ENCODE peak calls at places on chromosomes 5 and 9, in four cellular contexts. One of them, this sample, is unnamed.

GRCh38 chr9:136189394-136190236 is 15.3 kb downstream of the LHX3 start:
- DNase-seq in GM12878: no peak
- DNase-seq in IMR-90: no peak
- DNase-seq in K562: no peak
- DNase-seq in this sample: no peak

GRCh38 chr9:14423816-14424261 is 109.9 kb upstream of the NFIB start:
- DNase-seq in GM12878: no peak
- DNase-seq in IMR-90: peak
- DNase-seq in K562: no peak
- DNase-seq in this sample: peak

GRCh38 chr5:116564322-116564721 is 10.3 kb downstream of the SEMA6A start:
- DNase-seq in GM12878: no peak
- DNase-seq in IMR-90: no peak
- DNase-seq in K562: no peak
- DNase-seq in this sample: no peak

GRCh38 chr9:76603448-76603895 is 144.5 kb downstream of the GCNT1 start:
- DNase-seq in GM12878: no peak
- DNase-seq in IMR-90: peak
- DNase-seq in K562: no peak
- DNase-seq in this sample: no peak

GRCh38 chr5:142499591-142500384 is 175.0 kb upstream of the SPRY4 start:
- DNase-seq in GM12878: no peak
- DNase-seq in IMR-90: no peak
- DNase-seq in K562: no peak
- DNase-seq in this sample: no peak

GRCh38 chr9:103661663-103662062 is 432.4 kb upstream of the SMC2 start:
- DNase-seq in GM12878: no peak
- DNase-seq in IMR-90: no peak
- DNase-seq in K562: no peak
- DNase-seq in this sample: no peak

GRCh38 chr9:134055981-134056461 is 11.8 kb downstream of the BRD3 start:
- DNase-seq in GM12878: no peak
- DNase-seq in IMR-90: peak
- DNase-seq in K562: no peak
- DNase-seq in this sample: no peak

GRCh38 chr5:7813007-7813406 is 37.9 kb downstream of the CFAP90 start:
- DNase-seq in GM12878: no peak
- DNase-seq in IMR-90: no peak
- DNase-seq in K562: no peak
- DNase-seq in this sample: no peak

GRCh38 chr5:93035194-93035593 is 545.8 kb downstream of the NR2F1-AS1 start:
- DNase-seq in GM12878: no peak
- DNase-seq in IMR-90: no peak
- DNase-seq in K562: no peak
- DNase-seq in this sample: peak

GRCh38 chr5:1734271-1734907 is 65.2 kb downstream of the MRPL36 start:
- DNase-seq in GM12878: no peak
- DNase-seq in IMR-90: no peak
- DNase-seq in K562: no peak
- DNase-seq in this sample: no peak

GRCh38 chr5:177085985-177086917 is at the start of gene FGFR4:
- DNase-seq in GM12878: peak
- DNase-seq in IMR-90: peak
- DNase-seq in K562: peak
- DNase-seq in this sample: no peak

GRCh38 chr9:75455444-75455921 is 367.2 kb downstream of the OSTF1 start:
- DNase-seq in GM12878: peak
- DNase-seq in IMR-90: peak
- DNase-seq in K562: no peak
- DNase-seq in this sample: no peak

GRCh38 chr5:84724683-84725082 is 340.0 kb upstream of the EDIL3 start:
- DNase-seq in GM12878: no peak
- DNase-seq in IMR-90: peak
- DNase-seq in K562: no peak
- DNase-seq in this sample: peak

GRCh38 chr5:92674322-92674721 is 906.7 kb downstream of the NR2F1-AS1 start:
- DNase-seq in GM12878: no peak
- DNase-seq in IMR-90: no peak
- DNase-seq in K562: no peak
- DNase-seq in this sample: no peak

GRCh38 chr5:166119506-166119905 is 2171.9 kb upstream of the WWC1 start:
- DNase-seq in GM12878: no peak
- DNase-seq in IMR-90: no peak
- DNase-seq in K562: no peak
- DNase-seq in this sample: no peak

GRCh38 chr5:158494541-158494940 is 605.2 kb downstream of the EBF1 start:
- DNase-seq in GM12878: no peak
- DNase-seq in IMR-90: no peak
- DNase-seq in K562: no peak
- DNase-seq in this sample: no peak

GRCh38 chr5:50874985-50875330 is 208.5 kb downstream of the PARP8 start:
- DNase-seq in GM12878: no peak
- DNase-seq in IMR-90: no peak
- DNase-seq in K562: no peak
- DNase-seq in this sample: no peak

GRCh38 chr5:179284751-179285191 is 60.5 kb downstream of the ADAMTS2 start:
- DNase-seq in GM12878: no peak
- DNase-seq in IMR-90: peak
- DNase-seq in K562: no peak
- DNase-seq in this sample: no peak

GRCh38 chr5:141758316-141758965 is 76.4 kb upstream of the ARAP3 start:
- DNase-seq in GM12878: no peak
- DNase-seq in IMR-90: no peak
- DNase-seq in K562: no peak
- DNase-seq in this sample: no peak

GRCh38 chr5:80871541-80871961 is 88.6 kb upstream of the RASGRF2 start:
- DNase-seq in GM12878: no peak
- DNase-seq in IMR-90: peak
- DNase-seq in K562: no peak
- DNase-seq in this sample: no peak

GRCh38 chr9:123486431-123486830 is 130.4 kb downstream of the CRB2 start:
- DNase-seq in GM12878: no peak
- DNase-seq in IMR-90: no peak
- DNase-seq in K562: no peak
- DNase-seq in this sample: no peak

GRCh38 chr9:123483191-123483803 is 127.3 kb downstream of the CRB2 start:
- DNase-seq in GM12878: no peak
- DNase-seq in IMR-90: no peak
- DNase-seq in K562: no peak
- DNase-seq in this sample: no peak

GRCh38 chr9:123481209-123481865 is 125.3 kb downstream of the CRB2 start:
- DNase-seq in GM12878: no peak
- DNase-seq in IMR-90: no peak
- DNase-seq in K562: no peak
- DNase-seq in this sample: no peak

GRCh38 chr9:123482295-123482970 is 126.4 kb downstream of the CRB2 start:
- DNase-seq in GM12878: no peak
- DNase-seq in IMR-90: no peak
- DNase-seq in K562: no peak
- DNase-seq in this sample: no peak

GRCh38 chr9:123484130-123484529 is 128.1 kb downstream of the CRB2 start:
- DNase-seq in GM12878: no peak
- DNase-seq in IMR-90: no peak
- DNase-seq in K562: no peak
- DNase-seq in this sample: no peak
- H3K27ac ChIP-seq in GM12878: no peak
- H3K27ac ChIP-seq in IMR-90: no peak
- H3K27ac ChIP-seq in K562: no peak
- H3K27ac ChIP-seq in this sample: no peak

DNA sequence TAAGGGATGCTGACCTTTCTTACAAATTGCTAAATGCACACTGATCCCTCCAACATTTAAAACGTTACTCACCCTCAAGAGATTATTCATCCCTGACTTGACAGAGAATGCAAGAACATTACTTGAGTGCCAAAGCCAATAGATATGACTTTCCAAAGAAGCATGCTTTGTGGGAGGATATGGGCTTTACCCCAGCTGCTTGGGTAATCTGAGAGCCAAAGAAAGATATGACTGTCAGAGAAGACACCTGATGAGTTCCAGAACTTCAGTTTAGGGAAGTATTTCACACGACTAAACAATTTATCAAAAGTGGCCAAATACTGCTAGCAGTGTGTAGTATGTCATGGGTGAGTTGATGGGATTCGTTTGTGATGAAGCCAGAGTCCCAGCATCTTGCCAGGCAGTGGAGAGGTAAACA is 7.4 kb upstream of the SPDL1 start:
- DNase-seq in GM12878: no peak
- DNase-seq in IMR-90: peak
- DNase-seq in K562: no peak
- DNase-seq in this sample: no peak
- TF ChIP-seq FOS in GM12878: no peak
- TF ChIP-seq FOS in IMR-90: no peak
- TF ChIP-seq FOS in K562: no peak
- TF ChIP-seq FOS in this sample: no peak

GRCh38 chr9:127455299-127455992 is 4.1 kb downstream of the LRSAM1 start:
- DNase-seq in GM12878: no peak
- DNase-seq in IMR-90: no peak
- DNase-seq in K562: peak
- DNase-seq in this sample: peak
- TF ChIP-seq CTCF in GM12878: peak
- TF ChIP-seq CTCF in IMR-90: peak
- TF ChIP-seq CTCF in K562: peak
- TF ChIP-seq CTCF in this sample: no peak

DNA sequence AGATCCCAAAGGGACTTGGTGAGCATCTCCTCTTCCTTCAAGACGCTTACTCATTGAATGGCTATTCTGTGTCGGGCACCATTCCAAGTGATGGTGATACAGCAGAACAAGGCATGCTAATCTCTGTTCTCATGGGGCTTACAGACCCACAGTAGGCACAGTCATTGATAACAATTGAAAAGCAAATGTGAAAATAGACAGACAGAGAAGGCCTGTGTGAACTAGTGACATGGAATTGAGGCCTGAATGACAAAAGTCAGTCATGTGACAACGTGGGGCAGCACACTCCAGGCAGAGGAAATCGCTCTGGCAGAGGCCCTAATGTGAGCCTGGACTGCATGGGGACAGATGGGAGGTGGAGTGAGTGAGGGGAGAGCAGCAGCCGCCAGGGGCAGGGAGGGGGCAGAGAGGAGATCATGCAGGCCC is 70.7 kb upstream of the CPLX2 start:
- DNase-seq in GM12878: no peak
- DNase-seq in IMR-90: peak
- DNase-seq in K562: no peak
- DNase-seq in this sample: no peak
- H3K27ac ChIP-seq in GM12878: no peak
- H3K27ac ChIP-seq in IMR-90: no peak
- H3K27ac ChIP-seq in K562: no peak
- H3K27ac ChIP-seq in this sample: no peak

GRCh38 chr5:57495688-57496087 is 13.1 kb upstream of the ACTBL2 start:
- DNase-seq in GM12878: no peak
- DNase-seq in IMR-90: no peak
- DNase-seq in K562: no peak
- DNase-seq in this sample: no peak
- TF ChIP-seq FOS in GM12878: no peak
- TF ChIP-seq FOS in IMR-90: no peak
- TF ChIP-seq FOS in K562: no peak
- TF ChIP-seq FOS in this sample: no peak

DNA sequence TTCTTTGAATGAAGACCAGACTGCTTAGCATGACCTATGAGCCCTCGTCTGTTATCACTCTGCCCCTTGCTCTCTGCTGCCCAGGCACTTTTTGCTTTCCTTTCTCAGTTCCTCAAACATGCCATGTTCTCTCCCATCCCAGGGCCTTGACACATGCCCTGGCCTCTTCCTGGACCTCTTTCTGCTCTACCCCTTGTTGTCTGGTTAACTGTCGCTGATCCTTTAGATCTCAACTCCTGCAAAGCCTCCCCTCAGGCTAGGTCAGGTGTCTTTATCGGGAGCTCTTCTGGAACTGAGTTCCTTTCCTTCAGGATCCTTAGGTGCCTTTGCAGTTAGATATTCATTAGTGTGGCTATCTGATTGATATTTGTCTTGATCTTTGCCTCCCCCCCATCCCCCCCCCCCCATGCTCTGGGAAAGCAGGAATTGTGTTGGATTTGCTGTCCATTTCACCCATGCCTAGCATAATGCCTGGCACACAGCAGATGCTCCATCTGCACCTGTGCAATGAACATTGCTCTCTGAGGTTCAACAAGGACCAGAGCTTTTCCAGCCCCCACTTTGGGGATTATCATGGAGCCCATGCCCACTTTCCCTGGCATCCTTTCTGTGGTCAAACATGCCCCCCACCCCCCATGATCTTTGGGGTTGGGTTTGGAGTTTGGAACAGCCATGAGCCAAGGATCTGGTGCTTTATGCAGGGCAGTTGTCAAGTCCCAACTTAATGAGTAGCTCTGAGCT is 182.2 kb upstream of the PITX1 start:
- DNase-seq in GM12878: no peak
- DNase-seq in IMR-90: no peak
- DNase-seq in K562: no peak
- DNase-seq in this sample: no peak
- TF ChIP-seq CTCF in GM12878: no peak
- TF ChIP-seq CTCF in IMR-90: no peak
- TF ChIP-seq CTCF in K562: no peak
- TF ChIP-seq CTCF in this sample: no peak

GRCh38 chr5:107805819-107806218 is 135.1 kb upstream of the EFNA5 start:
- DNase-seq in GM12878: no peak
- DNase-seq in IMR-90: no peak
- DNase-seq in K562: no peak
- DNase-seq in this sample: no peak

GRCh38 chr5:107806705-107807104 is 136.0 kb upstream of the EFNA5 start:
- DNase-seq in GM12878: no peak
- DNase-seq in IMR-90: peak
- DNase-seq in K562: no peak
- DNase-seq in this sample: no peak

GRCh38 chr5:107806271-107806670 is 135.5 kb upstream of the EFNA5 start:
- DNase-seq in GM12878: no peak
- DNase-seq in IMR-90: no peak
- DNase-seq in K562: no peak
- DNase-seq in this sample: no peak

GRCh38 chr5:107809201-107810034 is 138.7 kb upstream of the EFNA5 start:
- DNase-seq in GM12878: no peak
- DNase-seq in IMR-90: peak
- DNase-seq in K562: no peak
- DNase-seq in this sample: no peak

DNA sequence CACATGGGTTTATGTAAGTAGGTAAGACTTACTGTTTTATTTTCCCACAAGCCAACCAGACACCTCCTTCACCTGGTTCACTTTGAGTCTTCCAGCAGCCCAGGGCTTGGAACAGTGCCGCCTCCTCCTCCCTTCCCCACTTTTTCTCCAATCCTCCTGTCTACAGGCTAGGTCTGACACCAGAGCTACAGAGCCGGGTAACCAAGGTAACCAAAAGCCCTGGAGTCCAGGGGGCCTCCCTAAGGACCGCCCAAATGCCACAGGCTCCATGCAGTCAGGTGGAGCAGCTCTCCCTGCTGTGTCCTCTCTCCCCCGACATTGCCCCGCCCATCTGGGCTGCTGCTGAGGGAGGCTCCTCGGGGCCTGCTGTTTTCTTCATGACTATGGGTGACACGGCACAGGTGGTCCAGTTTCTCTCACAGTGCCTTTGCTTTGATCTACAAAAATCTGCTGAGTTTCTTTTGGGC is 138.0 kb upstream of the EFNA5 start:
- DNase-seq in GM12878: no peak
- DNase-seq in IMR-90: no peak
- DNase-seq in K562: no peak
- DNase-seq in this sample: no peak
- H3K27ac ChIP-seq in GM12878: no peak
- H3K27ac ChIP-seq in IMR-90: no peak
- H3K27ac ChIP-seq in K562: no peak
- H3K27ac ChIP-seq in this sample: no peak

GRCh38 chr5:138849439-138849838 is 25.7 kb downstream of the LRRTM2 start:
- DNase-seq in GM12878: no peak
- DNase-seq in IMR-90: peak
- DNase-seq in K562: no peak
- DNase-seq in this sample: no peak
- TF ChIP-seq FOS in GM12878: no peak
- TF ChIP-seq FOS in IMR-90: no peak
- TF ChIP-seq FOS in K562: no peak
- TF ChIP-seq FOS in this sample: no peak

This sample was measured in endothelial cell of umbilical vein.